ENCODE peak calls at places on chromosomes 1 and 21, in six cellular contexts. N, O, M, U, R and D are unnamed samples. For H3K4me1, the result is how much of the 10 kb centered on the place peaks cover.

GRCh38 chr21:26027696-26028095 is 142.9 kb downstream of the APP start:
- DNase-seq in R (peak), N (no peak), M (no peak), U (no peak), O (no peak), D (no peak)

GRCh38 chr1:225979421-225979820 is 19.7 kb downstream of the SDE2 start:
- DNase-seq in R (no peak), N (no peak), M (no peak), U (no peak), O (no peak), D (no peak)

GRCh38 chr1:37034301-37035013 is at the start of gene GRIK3:
- DNase-seq in N (no peak), M (no peak), R (no peak), U (peak), O (no peak), D (no peak)

GRCh38 chr1:217896490-217896889 is 265.3 kb downstream of the SPATA17 start:
- DNase-seq in N (no peak), O (no peak), R (no peak), U (no peak), M (no peak), D (no peak)

GRCh38 chr1:33399375-33399774 is 31.5 kb downstream of the PHC2 start:
- DNase-seq in U (no peak), R (no peak), O (no peak), N (no peak), M (no peak), D (no peak)

GRCh38 chr1:205140113-205140512 is 18.3 kb upstream of the RBBP5 start:
- DNase-seq in O (no peak), R (no peak), M (no peak), N (no peak), U (no peak), D (no peak)

GRCh38 chr21:41864311-41865001 is 14.7 kb downstream of the PRDM15 start:
- DNase-seq in U (no peak), M (no peak), R (no peak), O (no peak), N (no peak), D (no peak)

GRCh38 chr1:55050283-55050682 is 10.9 kb downstream of the PCSK9 start:
- DNase-seq in N (no peak), M (no peak), R (peak), O (no peak), U (no peak), D (no peak)

GRCh38 chr1:39332291-39332690 is 127.8 kb downstream of the MACF1 start:
- DNase-seq in O (no peak), R (peak), U (no peak), N (no peak), M (no peak), D (no peak)

GRCh38 chr1:111621050-111621449 is 1.5 kb downstream of the RAP1A start:
- DNase-seq in M (no peak), O (no peak), N (no peak), R (peak), U (no peak), D (no peak)

GRCh38 chr1:227411066-227411465 is 92.8 kb upstream of the CDC42BPA start:
- DNase-seq in R (peak), M (no peak), O (no peak), N (no peak), U (no peak), D (no peak)

GRCh38 chr1:235650341-235651169 is 971 bp upstream of the GNG4 start:
- DNase-seq in N (no peak), M (peak), U (peak), O (no peak), R (no peak), D (no peak)

GRCh38 chr1:243351347-243351746 is 95.5 kb downstream of the SDCCAG8 start:
- DNase-seq in O (no peak), M (no peak), R (no peak), U (no peak), N (no peak), D (no peak)

GRCh38 chr1:35708179-35708891 is 10.3 kb downstream of the C1orf216 start:
- DNase-seq in O (no peak), N (no peak), U (no peak), M (no peak), R (no peak), D (no peak)

GRCh38 chr1:163664706-163665321 is 343.1 kb downstream of the NUF2 start:
- DNase-seq in M (no peak), U (no peak), R (no peak), N (no peak), O (no peak), D (no peak)

GRCh38 chr21:44380876-44381275 is 27.5 kb downstream of the TRPM2 start:
- DNase-seq in M (no peak), R (no peak), N (no peak), O (no peak), U (no peak), D (no peak)

GRCh38 chr1:6927626-6928025 is 142.4 kb downstream of the CAMTA1 start:
- DNase-seq in R (peak), M (no peak), N (no peak), U (no peak), O (no peak), D (no peak)

GRCh38 chr1:41175546-41175945 is 66.6 kb downstream of the SCMH1 start:
- DNase-seq in O (no peak), M (no peak), R (peak), N (no peak), U (no peak), D (no peak)

GRCh38 chr1:18618546-18619466 is 11.8 kb upstream of the PAX7 start:
- DNase-seq in R (no peak), M (no peak), N (peak), O (no peak), U (no peak), D (no peak)

GRCh38 chr1:2939041-2939552 is 82.2 kb upstream of the ACTRT2 start:
- DNase-seq in O (no peak), N (no peak), R (no peak), M (no peak), U (no peak), D (no peak)

GRCh38 chr1:238681021-238681420 is 705.3 kb upstream of the CHRM3 start:
- DNase-seq in R (peak), N (no peak), M (no peak), U (no peak), O (no peak), D (no peak)

GRCh38 chr1:100649128-100649527 is 70.4 kb upstream of the VCAM1 start:
- DNase-seq in N (no peak), U (no peak), R (peak), O (no peak), M (no peak), D (no peak)

GRCh38 chr1:96722161-96722908 is 751 bp downstream of the PTBP2 start:
- DNase-seq in O (peak), N (peak), M (peak), R (peak), U (peak), D (peak)

GRCh38 chr1:35573198-35573775 is at the start of gene TFAP2E:
- DNase-seq in U (peak), N (peak), M (no peak), R (no peak), O (no peak), D (peak)

GRCh38 chr1:45196863-45197262 is 9.5 kb downstream of the ZSWIM5 start:
- DNase-seq in O (no peak), U (no peak), N (no peak), M (no peak), R (no peak), D (no peak)

GRCh38 chr1:28640766-28641165 is 2.1 kb downstream of the TAF12 start:
- DNase-seq in O (no peak), U (peak), N (no peak), M (no peak), R (peak), D (no peak)

GRCh38 chr1:150627821-150628410 is 1.5 kb downstream of the ENSA start:
- DNase-seq in O (no peak), R (no peak), U (no peak), M (no peak), N (no peak), D (no peak)
- H3K4me1 ChIP-seq in O (under half), R (under half), U (under half), M (under half), N (under half), D (under half)

DNA sequence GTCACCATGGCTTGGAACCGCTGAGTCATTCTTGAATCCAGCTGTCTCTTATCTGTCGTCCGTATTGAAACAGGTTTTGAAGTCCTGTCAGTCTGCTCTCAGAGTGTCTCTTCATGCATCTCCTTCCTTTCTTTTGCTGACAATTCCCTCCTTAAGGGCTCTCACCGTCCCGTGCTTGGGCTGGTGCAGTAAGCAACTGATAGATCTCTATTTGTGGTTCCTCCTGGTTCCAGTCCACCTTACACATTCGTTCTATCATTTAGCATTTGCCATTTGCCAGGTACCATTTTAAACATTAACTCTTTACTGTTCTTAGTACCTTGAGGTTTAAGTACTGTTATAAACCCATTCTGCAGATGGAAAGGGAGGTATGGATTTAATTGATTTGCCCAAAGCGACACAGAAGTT is 88.9 kb downstream of the DYRK1A start:
- DNase-seq in N (no peak), O (no peak), U (no peak), M (no peak), R (peak), D (no peak)
- H3K27ac ChIP-seq in N (peak), O (no peak), U (peak), M (no peak), R (no peak), D (peak)

DNA sequence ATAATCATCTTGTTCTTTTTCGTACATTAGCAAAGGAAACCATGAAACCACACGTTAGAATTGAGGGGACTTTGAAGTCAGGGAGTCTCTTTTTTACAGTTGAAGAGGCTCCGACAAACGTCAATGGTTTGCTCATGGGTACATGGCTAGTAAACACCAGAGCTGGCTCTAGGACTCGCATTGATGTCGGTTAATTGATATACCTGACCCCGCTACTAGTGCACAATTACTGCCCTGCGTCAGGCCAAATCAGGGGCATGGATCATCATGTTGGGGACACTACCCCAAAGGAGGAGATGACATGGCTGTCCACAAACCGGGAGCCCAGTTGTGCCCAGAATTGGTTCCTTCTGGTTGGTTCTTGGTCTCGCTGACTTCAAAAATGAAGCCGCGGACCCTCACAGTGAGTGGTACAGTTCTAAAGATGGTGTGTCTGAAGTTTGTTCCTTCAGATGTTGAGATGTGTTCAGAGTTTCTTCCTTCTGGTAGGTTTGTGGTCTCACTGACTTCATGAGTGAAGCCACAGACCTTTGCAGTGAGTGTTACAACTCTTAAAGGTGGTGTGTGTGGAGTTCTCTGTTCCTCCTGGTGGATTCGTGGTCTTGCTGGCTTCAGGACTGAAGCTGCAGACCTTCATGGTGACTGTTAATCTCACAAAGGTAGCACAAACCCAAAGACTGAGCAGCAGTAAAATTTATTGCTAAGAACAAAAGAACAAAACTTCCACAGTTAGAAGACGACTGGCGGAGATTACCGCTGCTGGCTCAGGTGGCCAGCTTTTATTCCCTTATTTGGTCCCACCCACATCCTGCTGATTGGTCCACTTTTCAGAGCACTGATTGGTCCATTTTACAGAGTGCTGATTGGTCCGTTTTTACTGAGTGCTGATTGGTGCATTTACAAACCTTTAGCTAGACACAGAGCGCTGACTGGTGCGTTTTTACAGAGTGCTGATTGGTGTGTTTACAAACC is 126.9 kb upstream of the ERRFI1 start:
- DNase-seq in M (no peak), O (no peak), N (no peak), R (no peak), U (no peak), D (no peak)
- H3K4me1 ChIP-seq in M (under half), O (under half), N (under half), R (under half), U (under half), D (under half)

DNA sequence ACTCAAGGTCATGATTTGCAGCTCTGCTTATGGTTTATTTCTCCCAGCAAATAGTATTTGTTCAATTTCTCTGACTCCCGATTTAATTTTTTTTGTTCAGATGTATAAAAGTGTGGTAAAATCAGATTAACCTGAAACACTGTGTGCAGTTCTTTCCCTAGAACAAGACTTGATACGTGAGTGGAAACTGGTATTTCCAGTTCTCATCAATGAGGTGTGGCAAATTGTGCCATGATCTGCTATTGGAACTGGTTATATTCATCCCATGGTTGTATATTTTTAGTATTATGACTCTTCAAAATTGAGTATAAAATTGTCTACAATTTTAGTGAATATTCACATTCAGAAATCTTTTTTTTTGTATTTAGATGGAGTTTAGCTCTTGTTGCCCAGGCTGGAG is 76.8 kb upstream of the IVNS1ABP start:
- DNase-seq in O (no peak), U (no peak), M (no peak), N (no peak), R (no peak), D (no peak)
- H3K27ac ChIP-seq in O (no peak), U (no peak), M (no peak), N (no peak), R (no peak), D (no peak)

GRCh38 chr1:224507771-224508523 is 73.3 kb upstream of the WDR26 start:
- DNase-seq in U (no peak), O (no peak), N (peak), M (no peak), R (no peak), D (no peak)
- H3K4me1 ChIP-seq in U (under half), O (under half), N (half or more), M (under half), R (under half), D (under half)